ENCODE peak calls at places on chromosomes 4 and X, in eight cellular contexts. S is iris pigment epithelial cell; R is NCI-H1436; I is activated T-helper 1 cell treated with anti-CD3 and anti-CD28 coated beads, Interleukin-2, amount 50 U/mL, for 16 hours; U is NCI-H1048; G is neural crest cell; H is frontal cortex; K is right cardiac atrium. X is an unnamed sample.

GRCh38 chrX:12360991-12361598 is 222.8 kb downstream of the FRMPD4 start:
- DNase-seq in H (no peak), R (no peak), I (no peak), G (no peak), S (peak), K (no peak), U (no peak), X (no peak)

GRCh38 chr4:54527532-54527931 is 130.2 kb upstream of the KIT start:
- DNase-seq in R (peak), K (no peak), G (no peak), S (no peak), U (no peak), I (no peak), H (no peak), X (no peak)

GRCh38 chr4:103996059-103996458 is 276.3 kb upstream of the TACR3 start:
- DNase-seq in U (no peak), S (peak), R (no peak), G (no peak), K (no peak), I (no peak), H (peak), X (peak)

GRCh38 chr4:25233194-25233593 is 639 bp upstream of the PI4K2B start:
- DNase-seq in H (no peak), U (no peak), I (no peak), R (no peak), K (no peak), G (no peak), S (no peak), X (no peak)

GRCh38 chrX:71871367-71871766 is 39.3 kb upstream of the NHSL2 start:
- DNase-seq in S (peak), I (no peak), K (peak), G (no peak), U (no peak), R (no peak), H (no peak), X (peak)

GRCh38 chrX:150575415-150575814 is 7.0 kb downstream of the MTM1 start:
- DNase-seq in G (no peak), H (no peak), S (peak), I (peak), U (peak), K (no peak), R (no peak), X (no peak)

GRCh38 chr4:827209-828081 is 1.5 kb upstream of the CPLX1 start:
- DNase-seq in G (no peak), U (no peak), R (no peak), S (no peak), I (no peak), H (no peak), K (peak), X (no peak)

GRCh38 chrX:72054776-72055495 is 76.8 kb downstream of the RTL5 start:
- DNase-seq in K (no peak), I (no peak), S (no peak), G (peak), R (no peak), U (no peak), H (no peak), X (no peak)

X was measured in non-pigmented ciliary epithelial cell.